ENCODE peak calls at places on chromosomes 3 and 15, in seven cellular contexts. X is HCT116, C is body of pancreas, V is upper lobe of right lung, W is astrocyte of the cerebellum, M is heart left ventricle, I is prostate gland. Y is an unnamed sample.

GRCh38 chr3:37941608-37942540 is 48.7 kb upstream of the VILL start:
- DNase-seq in X (no peak), C (no peak), V (no peak), W (no peak), M (no peak), I (no peak), Y (peak; percentile 77)

GRCh38 chr3:52346623-52347530 is 30.8 kb downstream of the DNAH1 start:
- DNase-seq in X (no peak), C (peak; percentile 66), V (no peak), W (peak; percentile 18), M (peak; percentile 67), I (no peak), Y (peak; percentile 6)

GRCh38 chr15:29784413-29784812 is 37.9 kb downstream of the TJP1 start:
- DNase-seq in X (peak; percentile 21), C (no peak), V (no peak), W (no peak), M (no peak), I (no peak), Y (peak; percentile 56)

GRCh38 chr3:50333744-50334328 is 5.8 kb upstream of the TUSC2 start:
- DNase-seq in X (no peak), C (no peak), V (no peak), W (no peak), M (peak; percentile 87), I (no peak), Y (peak; percentile 94)

GRCh38 chr3:41247055-41247454 is 47.8 kb downstream of the CTNNB1 start:
- DNase-seq in X (no peak), C (no peak), V (no peak), W (no peak), M (peak; percentile 51), I (no peak), Y (no peak)

GRCh38 chr3:183193762-183194701 is 31.5 kb upstream of the LAMP3 start:
- DNase-seq in X (no peak), C (no peak), V (no peak), W (no peak), M (no peak), I (no peak), Y (peak; percentile 93)

GRCh38 chr15:80856809-80857377 is 77.7 kb downstream of the CEMIP start:
- DNase-seq in X (peak; percentile 57), C (peak; percentile 83), V (peak; percentile 79), W (peak; percentile 57), M (peak; percentile 79), I (peak; percentile 74), Y (no peak)

GRCh38 chr15:64163662-64164362 is 990 bp upstream of the PPIB start:
- DNase-seq in X (no peak), C (peak; percentile 47), V (no peak), W (no peak), M (no peak), I (no peak), Y (peak; percentile 68)

GRCh38 chr3:105997800-105998526 is 129.2 kb upstream of the CBLB start:
- DNase-seq in X (peak; percentile 19), C (no peak), V (no peak), W (peak; percentile 59), M (peak; percentile 38), I (no peak), Y (peak; percentile 95)

GRCh38 chr3:134917631-134918030 is 122.6 kb downstream of the EPHB1 start:
- DNase-seq in X (no peak), C (no peak), V (no peak), W (no peak), M (no peak), I (peak; percentile 9), Y (no peak)

GRCh38 chr15:78640840-78641733 is at the start of gene CHRNB4:
- DNase-seq in X (no peak), C (no peak), V (no peak), W (no peak), M (no peak), I (no peak), Y (no peak)

GRCh38 chr3:62569609-62570008 is 196.3 kb upstream of the FEZF2 start:
- DNase-seq in X (no peak), C (no peak), V (no peak), W (no peak), M (no peak), I (no peak), Y (no peak)

GRCh38 chr3:139937674-139938279 is 2.8 kb downstream of the CLSTN2 start:
- DNase-seq in X (peak; percentile 19), C (peak; percentile 56), V (no peak), W (peak; percentile 32), M (no peak), I (no peak), Y (peak; percentile 56)

GRCh38 chr3:114411292-114411691 is 117.5 kb downstream of the TIGIT start:
- DNase-seq in X (no peak), C (no peak), V (no peak), W (peak; percentile 53), M (no peak), I (no peak), Y (peak; percentile 64)

GRCh38 chr3:187740446-187741399 is 4.5 kb downstream of the BCL6 start:
- DNase-seq in X (no peak), C (peak; percentile 65), V (peak; percentile 90), W (no peak), M (peak; percentile 76), I (peak; percentile 61), Y (peak; percentile 93)

GRCh38 chr15:68097029-68097428 is 42.9 kb downstream of the PIAS1 start:
- DNase-seq in X (no peak), C (no peak), V (no peak), W (no peak), M (no peak), I (no peak), Y (no peak)

GRCh38 chr15:84826369-84826823 is 9.2 kb downstream of the ALPK3 start:
- DNase-seq in X (peak; percentile 56), C (peak; percentile 77), V (no peak), W (no peak), M (peak; percentile 46), I (no peak), Y (no peak)

GRCh38 chr15:94100814-94101213 is 130.5 kb upstream of the MCTP2 start:
- DNase-seq in X (no peak), C (no peak), V (no peak), W (no peak), M (no peak), I (no peak), Y (no peak)

GRCh38 chr3:184305577-184305976 is 6.5 kb downstream of the PSMD2 start:
- DNase-seq in X (no peak), C (no peak), V (no peak), W (no peak), M (no peak), I (no peak), Y (no peak)

GRCh38 chr3:124064050-124064449 is 72.1 kb upstream of the ROPN1 start:
- DNase-seq in X (no peak), C (no peak), V (no peak), W (no peak), M (no peak), I (no peak), Y (no peak)

GRCh38 chr3:27431116-27431515 is 53.1 kb downstream of the SLC4A7 start:
- DNase-seq in X (peak; percentile 4), C (peak; percentile 24), V (no peak), W (peak; percentile 99), M (no peak), I (peak; percentile 54), Y (peak; percentile 96)

GRCh38 chr15:66483131-66483566 is 14.4 kb downstream of the SNAPC5 start:
- DNase-seq in X (no peak), C (peak; percentile 86), V (peak; percentile 69), W (peak; percentile 85), M (peak; percentile 52), I (peak; percentile 17), Y (peak; percentile 80)

GRCh38 chr3:11495948-11496557 is 147.7 kb downstream of the VGLL4 start:
- DNase-seq in X (no peak), C (no peak), V (no peak), W (peak; percentile 87), M (no peak), I (no peak), Y (no peak)

GRCh38 chr3:44969170-44969569 is 6.8 kb downstream of the ZDHHC3 start:
- DNase-seq in X (no peak), C (no peak), V (no peak), W (no peak), M (no peak), I (no peak), Y (no peak)

GRCh38 chr3:31810991-31811433 is 170.1 kb downstream of the OSBPL10 start:
- DNase-seq in X (no peak), C (no peak), V (no peak), W (no peak), M (no peak), I (no peak), Y (no peak)

GRCh38 chr15:82113116-82113715 is 67.4 kb upstream of the MEX3B start:
- DNase-seq in X (no peak), C (no peak), V (no peak), W (no peak), M (no peak), I (no peak), Y (no peak)

GRCh38 chr3:100113728-100114412 is 431 bp downstream of the FILIP1L start:
- DNase-seq in X (no peak), C (no peak), V (no peak), W (no peak), M (no peak), I (no peak), Y (no peak)

GRCh38 chr3:168187233-168187632 is 91.5 kb upstream of the GOLIM4 start:
- DNase-seq in X (no peak), C (no peak), V (no peak), W (no peak), M (no peak), I (no peak), Y (no peak)

GRCh38 chr15:74392402-74392876 is 25.0 kb upstream of the CYP11A1 start:
- DNase-seq in X (no peak), C (no peak), V (no peak), W (no peak), M (no peak), I (no peak), Y (peak; percentile 30)

GRCh38 chr3:153669527-153669926 is 451.7 kb upstream of the ARHGEF26 start:
- DNase-seq in X (no peak), C (no peak), V (no peak), W (no peak), M (no peak), I (no peak), Y (no peak)
- TF ChIP-seq CTCF in X (peak; percentile 33), C (no peak), V (no peak), W (peak; percentile 5), M (no peak), I (no peak), Y (no peak)

GRCh38 chr3:48433472-48434118 is 3.7 kb upstream of the PLXNB1 start:
- DNase-seq in X (no peak), C (no peak), V (peak; percentile 74), W (no peak), M (no peak), I (no peak), Y (peak; percentile 75)
- H3K4me3 ChIP-seq in X (no peak overlapping the region), C (no peak overlapping the region), V (peak overlapping the region; percentile 2), W (no peak overlapping the region), M (no peak overlapping the region), I (no peak overlapping the region), Y (peak overlapping the region; percentile 10)

GRCh38 chr3:129161860-129162271 is 1.0 kb upstream of the ISY1 start:
- DNase-seq in X (no peak), C (peak; percentile 24), V (no peak), W (no peak), M (no peak), I (no peak), Y (peak; percentile 13)
- TF ChIP-seq CTCF in X (no peak), C (no peak), V (no peak), W (no peak), M (no peak), I (no peak), Y (no peak)

DNA sequence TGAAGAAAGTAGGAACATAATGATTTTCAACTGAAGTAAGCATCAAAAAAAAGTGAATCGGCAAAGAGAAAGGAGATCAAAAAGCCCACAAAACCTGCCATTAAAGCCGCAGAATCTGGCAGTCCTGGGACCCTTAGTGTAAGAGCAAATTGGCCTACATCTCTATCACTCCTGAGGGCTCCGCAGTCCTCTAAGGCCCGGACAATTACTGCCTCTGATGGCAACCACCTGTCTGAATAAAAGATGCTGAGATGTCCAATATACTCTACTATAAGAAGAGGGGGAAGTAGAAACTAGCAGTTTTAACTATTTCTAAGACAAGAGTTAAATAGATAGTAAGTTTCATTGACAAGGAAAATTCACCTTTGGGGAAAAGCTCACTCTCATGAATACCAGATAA is 20.3 kb downstream of the WDR72 start:
- DNase-seq in X (no peak), C (no peak), V (no peak), W (no peak), M (no peak), I (no peak), Y (no peak)
- H3K4me3 ChIP-seq in X (no peak overlapping the region), C (no peak overlapping the region), V (no peak overlapping the region), W (no peak overlapping the region), M (no peak overlapping the region), I (no peak overlapping the region), Y (no peak overlapping the region)

Y was measured in fibroblast of villous mesenchyme.